ENCODE peak calls at places on chromosome 22, in seven cellular contexts. W, T, Z, K, J, L and U are unnamed samples.

GRCh38 chr22:26546282-26546681 is 34.0 kb upstream of the TFIP11 start:
- DNase-seq in Z (no peak), J (no peak), W (peak; percentile 60), K (no peak), L (no peak), T (no peak), U (no peak)

GRCh38 chr22:28414017-28414416 is 265.6 kb downstream of the TTC28 start:
- DNase-seq in Z (no peak), L (peak; percentile 37), K (peak; percentile 31), J (no peak), W (no peak), T (no peak), U (no peak)

GRCh38 chr22:31662668-31663037 is 638 bp upstream of the PISD start:
- DNase-seq in T (no peak), W (no peak), K (no peak), J (no peak), Z (no peak), L (no peak), U (no peak)

GRCh38 chr22:27197618-27198017 is 540.2 kb downstream of the MIAT start:
- DNase-seq in L (no peak), Z (no peak), T (no peak), K (no peak), J (no peak), W (no peak), U (no peak)

GRCh38 chr22:19868773-19869471 is 14.2 kb upstream of the GNB1L start:
- DNase-seq in L (no peak), T (no peak), J (no peak), W (peak; percentile 28), Z (peak; percentile 59), K (no peak), U (no peak)

GRCh38 chr22:30457964-30458363 is 13.9 kb downstream of the SEC14L3 start:
- DNase-seq in Z (no peak), W (no peak), J (no peak), L (no peak), K (no peak), T (peak; percentile 12), U (no peak)

GRCh38 chr22:19607198-19608113 is 83.2 kb upstream of the CLDN5 start:
- DNase-seq in K (peak; percentile 10), J (no peak), W (peak; percentile 48), L (no peak), T (peak; percentile 30), Z (peak; percentile 37), U (no peak)

GRCh38 chr22:49608660-49609059 is 219.0 kb downstream of the BRD1 start:
- DNase-seq in J (no peak), Z (peak; percentile 9), T (no peak), W (no peak), L (no peak), K (no peak), U (no peak)

GRCh38 chr22:27962268-27963191 is 43.5 kb upstream of the PITPNB start:
- DNase-seq in L (peak; percentile 30), W (no peak), T (no peak), K (peak; percentile 18), J (no peak), Z (no peak), U (no peak)

GRCh38 chr22:39392341-39392948 is 7.1 kb upstream of the TAB1 start:
- DNase-seq in W (no peak), T (no peak), L (no peak), K (peak; percentile 31), Z (no peak), J (no peak), U (no peak)

GRCh38 chr22:24601217-24602104 is 1.5 kb upstream of the GGT1 start:
- DNase-seq in T (no peak), L (no peak), J (no peak), Z (peak; percentile 92), W (peak; percentile 78), K (no peak), U (no peak)

GRCh38 chr22:40176921-40177737 is 596 bp upstream of the TNRC6B start:
- DNase-seq in Z (peak; percentile 46), J (no peak), K (peak; percentile 79), W (peak; percentile 47), L (peak; percentile 59), T (peak; percentile 82), U (no peak)

GRCh38 chr22:50521710-50522109 is 3.7 kb downstream of the SCO2 start:
- DNase-seq in W (no peak), J (no peak), Z (no peak), T (no peak), K (no peak), L (no peak), U (no peak)

GRCh38 chr22:19721486-19722172 is 1.7 kb upstream of the GP1BB start:
- DNase-seq in W (no peak), Z (no peak), T (no peak), L (no peak), K (no peak), J (no peak), U (no peak)

GRCh38 chr22:23405366-23405851 is 174.7 kb downstream of the IGLL1 start:
- DNase-seq in W (no peak), K (no peak), L (no peak), Z (no peak), T (no peak), J (no peak), U (no peak)

GRCh38 chr22:20805972-20806471 is 32.1 kb downstream of the SERPIND1 start:
- DNase-seq in L (peak; percentile 34), J (no peak), W (no peak), T (peak; percentile 48), Z (no peak), K (peak; percentile 36), U (no peak)

GRCh38 chr22:49028111-49028510 is 799.6 kb downstream of the BRD1 start:
- DNase-seq in T (no peak), Z (no peak), J (no peak), K (no peak), W (no peak), L (no peak), U (no peak)

GRCh38 chr22:18056161-18056666 is 21.6 kb upstream of the PEX26 start:
- DNase-seq in T (peak; percentile 63), K (no peak), L (peak; percentile 84), W (no peak), J (peak; percentile 57), Z (peak; percentile 56), U (no peak)

GRCh38 chr22:24432059-24432853 is 4.9 kb downstream of the ADORA2A start:
- DNase-seq in W (peak; percentile 58), L (peak; percentile 32), Z (peak; percentile 75), J (no peak), T (peak; percentile 72), K (peak; percentile 75), U (peak; percentile 45)

GRCh38 chr22:32951081-32951806 is 106.9 kb downstream of the SYN3 start:
- DNase-seq in J (no peak), Z (no peak), K (peak; percentile 44), T (no peak), W (no peak), L (no peak), U (no peak)
- TF ChIP-seq CTCF in J (no peak), Z (no peak), K (peak; percentile 19), T (no peak), W (no peak), L (no peak), U (peak; percentile 22)

GRCh38 chr22:37484115-37485005 is 1.8 kb downstream of the MFNG start:
- DNase-seq in T (no peak), Z (peak; percentile 77), W (peak; percentile 91), L (no peak), K (no peak), J (no peak), U (no peak)

GRCh38 chr22:37482244-37482643 is 3.9 kb downstream of the MFNG start:
- DNase-seq in W (no peak), K (no peak), J (no peak), L (no peak), Z (no peak), T (no peak), U (no peak)

GRCh38 chr22:37485006-37485713 is 1.0 kb downstream of the MFNG start:
- DNase-seq in T (no peak), J (no peak), W (peak; percentile 53), Z (peak; percentile 57), K (no peak), L (no peak), U (no peak)

GRCh38 chr22:37483050-37483449 is 3.1 kb downstream of the MFNG start:
- DNase-seq in T (no peak), Z (no peak), L (no peak), K (no peak), J (no peak), W (no peak), U (no peak)

GRCh38 chr22:37483594-37484114 is 2.5 kb downstream of the MFNG start:
- DNase-seq in W (peak; percentile 56), Z (no peak), K (no peak), L (peak; percentile 23), J (no peak), T (no peak), U (no peak)
- H3K4me3 ChIP-seq in W (peak overlapping the region; percentile 27), Z (no peak overlapping the region), K (no peak overlapping the region), L (no peak overlapping the region), J (no peak overlapping the region), T (no peak overlapping the region), U (no peak overlapping the region)

DNA sequence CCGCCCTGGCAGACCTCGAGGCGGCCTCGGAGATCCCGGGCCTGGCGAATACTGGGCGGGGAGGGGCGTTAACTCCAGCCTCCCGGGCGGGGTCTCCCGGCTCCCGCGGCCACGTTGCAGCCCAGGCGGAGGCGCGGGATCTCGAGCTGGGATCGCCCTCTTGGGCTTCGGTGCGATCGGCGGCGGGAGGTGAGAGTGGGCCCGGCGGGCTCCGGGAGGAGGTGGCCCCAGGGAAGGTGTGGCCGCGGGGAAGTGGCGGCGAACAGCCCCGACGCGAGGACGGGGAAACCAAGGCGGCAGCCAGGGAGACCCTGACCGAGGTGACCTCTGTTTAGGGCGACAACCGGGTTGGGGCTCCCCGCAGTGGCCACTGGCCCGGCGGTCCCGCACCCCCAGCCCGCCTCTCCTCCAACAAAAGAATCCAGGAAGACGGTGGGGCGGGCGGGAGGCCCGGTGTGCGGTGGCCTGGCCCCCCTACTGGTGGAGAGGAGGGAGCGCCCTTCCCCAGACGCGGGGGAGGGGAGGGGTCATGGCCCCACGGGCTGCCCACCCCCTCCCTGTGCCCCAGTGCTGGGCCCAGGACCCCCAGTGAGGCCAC is at the start of gene PHETA2:
- DNase-seq in W (peak; percentile 61), Z (peak; percentile 78), L (peak; percentile 60), J (no peak), K (peak; percentile 37), T (peak; percentile 53), U (no peak)
- TF ChIP-seq CTCF in W (no peak), Z (peak; percentile 26), L (peak; percentile 43), J (peak; percentile 60), K (peak; percentile 25), T (peak; percentile 55), U (peak; percentile 39)

GRCh38 chr22:16603448-16603768 is 10.8 kb upstream of the CCT8L2 start:
- DNase-seq in T (no peak), J (no peak), W (no peak), L (no peak), K (no peak), Z (no peak), U (no peak)

DNA sequence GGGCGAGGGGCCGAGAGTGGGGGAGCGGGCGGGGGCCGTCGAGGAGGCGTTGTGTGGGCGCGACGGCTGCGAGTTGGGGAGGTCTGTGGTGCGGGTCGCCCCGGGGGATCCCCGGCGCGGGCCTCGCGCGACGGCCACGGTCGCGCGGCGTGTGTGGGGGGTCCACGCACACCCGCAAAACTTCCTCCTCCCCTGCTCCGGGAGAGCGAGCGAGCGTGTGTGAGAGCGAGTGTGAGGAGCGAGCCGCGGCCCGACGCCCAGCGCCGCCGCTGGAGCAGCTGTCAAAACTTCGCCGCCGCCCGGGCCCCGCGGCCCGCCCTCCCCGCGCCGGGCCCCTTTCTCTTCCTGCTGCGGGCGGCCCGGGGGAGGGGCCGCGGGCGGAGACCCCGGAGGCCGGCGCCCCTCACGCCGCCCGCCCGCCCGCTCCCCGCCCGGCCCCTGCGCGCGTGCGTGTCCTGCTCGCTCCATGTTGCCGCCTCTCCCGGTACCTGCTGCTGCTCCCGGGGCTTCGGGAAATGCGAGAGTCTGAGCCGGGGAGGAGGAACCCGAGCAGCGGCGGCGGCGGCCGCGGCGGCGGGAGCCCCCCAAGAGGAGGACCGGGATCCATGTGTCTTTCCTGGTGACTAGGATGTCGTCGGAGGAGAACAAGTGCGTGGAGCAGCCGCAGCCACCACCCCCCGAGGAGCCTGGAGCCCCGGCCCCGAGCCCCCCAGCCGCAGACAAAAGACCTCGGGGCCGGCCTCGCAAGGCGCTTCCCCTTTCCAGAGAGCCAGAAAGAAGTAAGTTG is 9.0 kb upstream of the CCT8L2 start:
- DNase-seq in Z (no peak), J (no peak), W (no peak), T (no peak), L (no peak), K (peak; percentile 1), U (no peak)
- H3K4me3 ChIP-seq in Z (no peak overlapping the region), J (no peak overlapping the region), W (no peak overlapping the region), T (peak overlapping the region; percentile 38), L (peak overlapping the region; percentile 26), K (peak overlapping the region; percentile 22), U (peak overlapping the region; percentile 55)